ENCODE peak calls at places on chromosomes 3 and 15, in seven cellular contexts. F, I, R, X, N, T and B are unnamed samples.
A peak's percentile ranks its signal among the peaks of the same experiment; 100 is the strongest.

GRCh38 chr3:42118762-42119361 is 27.7 kb downstream of the TRAK1 start:
- DNase-seq in R (peak; percentile 47), N (no peak), I (no peak), F (peak; percentile 77), T (peak; percentile 31), X (peak; percentile 35), B (no peak)

GRCh38 chr3:39220551-39221530 is 28.4 kb upstream of the XIRP1 start:
- DNase-seq in X (no peak), R (no peak), F (no peak), T (no peak), N (no peak), I (no peak), B (no peak)

GRCh38 chr15:89203705-89204273 is 17.6 kb downstream of the RLBP1 start:
- DNase-seq in F (peak; percentile 39), R (no peak), T (no peak), I (no peak), N (no peak), X (no peak), B (peak; percentile 13)

GRCh38 chr3:71160800-71161546 is 422.6 kb downstream of the FOXP1 start:
- DNase-seq in X (no peak), F (no peak), T (no peak), I (no peak), R (no peak), N (no peak), B (no peak)

GRCh38 chr15:100200287-100200772 is 141.4 kb downstream of the ADAMTS17 start:
- DNase-seq in T (no peak), N (no peak), I (no peak), R (no peak), F (no peak), X (no peak), B (no peak)

GRCh38 chr15:45611305-45611704 is 23.5 kb upstream of the SQOR start:
- DNase-seq in N (no peak), I (no peak), R (no peak), F (peak; percentile 31), T (peak; percentile 36), X (peak; percentile 47), B (no peak)

GRCh38 chr3:101632586-101632985 is 44.3 kb downstream of the ZBTB11 start:
- DNase-seq in X (no peak), N (no peak), I (no peak), F (no peak), R (no peak), T (no peak), B (no peak)

GRCh38 chr3:197891-198491 is 1.4 kb downstream of the CHL1 start:
- DNase-seq in T (no peak), N (peak; percentile 45), R (no peak), I (no peak), F (peak; percentile 60), X (peak; percentile 56), B (no peak)

GRCh38 chr3:66553714-66554113 is 52.9 kb upstream of the LRIG1 start:
- DNase-seq in F (no peak), R (no peak), I (no peak), N (no peak), X (no peak), T (no peak), B (no peak)

GRCh38 chr3:52067046-52067445 is 10.7 kb upstream of the DUSP7 start:
- DNase-seq in F (no peak), T (no peak), N (no peak), R (no peak), I (no peak), X (no peak), B (no peak)

GRCh38 chr3:10228248-10228950 is 19.9 kb upstream of the TATDN2 start:
- DNase-seq in F (no peak), I (no peak), X (no peak), N (no peak), R (no peak), T (peak; percentile 60), B (peak; percentile 8)

GRCh38 chr15:60584355-60585023 is 105.5 kb upstream of the ICE2 start:
- DNase-seq in X (no peak), T (no peak), N (no peak), F (no peak), R (no peak), I (no peak), B (no peak)

GRCh38 chr3:105829229-105829628 is 39.6 kb downstream of the CBLB start:
- DNase-seq in N (no peak), X (no peak), I (no peak), T (no peak), R (no peak), F (no peak), B (no peak)

GRCh38 chr3:187112934-187113793 is 26.1 kb downstream of the RPL39L start:
- DNase-seq in N (no peak), X (peak; percentile 60), I (no peak), R (peak; percentile 18), F (no peak), T (peak; percentile 55), B (no peak)

GRCh38 chr3:129442486-129442885 is 2.5 kb downstream of the IFT122 start:
- DNase-seq in T (no peak), I (no peak), R (no peak), X (no peak), N (no peak), F (no peak), B (no peak)

GRCh38 chr3:156750191-156750873 is 75.8 kb upstream of the LEKR1 start:
- DNase-seq in R (no peak), F (no peak), N (no peak), T (peak; percentile 40), I (no peak), X (no peak), B (no peak)

GRCh38 chr15:31036783-31037182 is 45.4 kb upstream of the MTMR10 start:
- DNase-seq in X (no peak), R (no peak), I (no peak), N (no peak), F (no peak), T (no peak), B (no peak)

GRCh38 chr15:32646304-32646703 is 4.8 kb downstream of the SCG5 start:
- DNase-seq in R (no peak), F (no peak), N (no peak), I (no peak), X (no peak), T (no peak), B (no peak)

GRCh38 chr3:62601238-62601856 is 228.0 kb upstream of the FEZF2 start:
- DNase-seq in F (no peak), I (no peak), N (no peak), X (no peak), T (peak; percentile 62), R (no peak), B (no peak)

GRCh38 chr3:50611464-50612233 is at the start of gene CISH:
- DNase-seq in I (peak; percentile 89), N (peak; percentile 99), X (peak; percentile 90), F (peak; percentile 93), T (peak; percentile 99), R (no peak), B (no peak)
- TF ChIP-seq CTCF in I (peak; percentile 63), N (peak; percentile 77), X (peak; percentile 61), F (peak; percentile 50), T (peak; percentile 47), R (no peak), B (peak; percentile 78)

GRCh38 chr3:53244281-53244680 is 11.5 kb downstream of the TKT start:
- DNase-seq in X (no peak), I (no peak), N (no peak), T (no peak), F (no peak), R (no peak), B (no peak)

GRCh38 chr3:53242155-53242554 is 13.7 kb downstream of the TKT start:
- DNase-seq in I (no peak), F (no peak), T (no peak), N (peak; percentile 74), R (no peak), X (no peak), B (no peak)

GRCh38 chr3:53243785-53244184 is 12.0 kb downstream of the TKT start:
- DNase-seq in I (no peak), X (no peak), F (no peak), R (no peak), T (no peak), N (no peak), B (no peak)

GRCh38 chr3:53242642-53243041 is 13.2 kb downstream of the TKT start:
- DNase-seq in R (no peak), N (peak; percentile 76), I (no peak), F (no peak), X (no peak), T (peak; percentile 29), B (no peak)

DNA sequence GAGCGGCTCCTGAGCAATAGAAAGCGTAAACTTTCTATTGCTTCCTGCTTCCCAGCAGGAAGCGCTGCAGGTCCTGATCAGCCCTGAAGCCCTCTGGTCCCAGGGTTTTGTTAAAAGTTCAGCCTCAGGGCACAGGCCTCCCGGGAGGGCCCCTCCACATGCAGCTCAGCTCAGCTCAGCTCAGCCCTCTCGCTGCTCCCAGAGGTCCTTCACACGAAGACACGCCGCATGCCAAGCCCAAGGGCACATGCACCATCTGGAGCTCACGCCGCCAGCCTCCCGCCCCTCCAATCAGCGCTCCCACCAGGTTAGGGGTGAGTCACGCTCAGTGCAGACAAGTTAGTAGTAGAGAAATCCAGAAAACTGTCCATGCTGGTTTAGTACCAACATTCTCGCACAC is 12.7 kb downstream of the TKT start:
- DNase-seq in N (peak; percentile 73), I (no peak), T (peak; percentile 47), X (no peak), R (no peak), F (no peak), B (no peak)
- TF ChIP-seq CTCF in N (no peak), I (no peak), T (no peak), X (no peak), R (no peak), F (no peak), B (peak; percentile 44)

DNA sequence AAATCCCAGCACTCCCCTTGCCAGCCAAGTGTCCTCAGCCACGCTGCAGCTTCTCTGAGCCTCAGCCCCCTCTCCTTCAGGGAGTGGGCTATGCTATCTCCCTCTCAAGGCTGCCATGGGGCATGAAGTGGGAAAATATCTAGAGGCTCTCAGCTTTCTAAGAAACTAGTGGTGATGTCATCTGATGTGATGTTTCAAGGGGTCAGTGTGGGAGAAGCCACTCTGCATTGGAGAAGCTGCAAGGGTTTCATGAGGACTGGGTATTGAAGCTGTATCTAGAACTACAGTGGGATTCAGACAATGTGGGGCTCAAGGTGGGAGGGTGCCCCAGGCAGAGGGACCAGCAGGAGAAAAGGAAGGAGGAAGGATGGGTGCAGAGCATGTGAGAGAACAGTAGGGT is 210.2 kb downstream of the TLE3 start:
- DNase-seq in I (no peak), X (no peak), F (no peak), N (no peak), T (no peak), R (no peak), B (no peak)
- TF ChIP-seq CTCF in I (no peak), X (no peak), F (no peak), N (no peak), T (no peak), R (no peak), B (no peak)

DNA sequence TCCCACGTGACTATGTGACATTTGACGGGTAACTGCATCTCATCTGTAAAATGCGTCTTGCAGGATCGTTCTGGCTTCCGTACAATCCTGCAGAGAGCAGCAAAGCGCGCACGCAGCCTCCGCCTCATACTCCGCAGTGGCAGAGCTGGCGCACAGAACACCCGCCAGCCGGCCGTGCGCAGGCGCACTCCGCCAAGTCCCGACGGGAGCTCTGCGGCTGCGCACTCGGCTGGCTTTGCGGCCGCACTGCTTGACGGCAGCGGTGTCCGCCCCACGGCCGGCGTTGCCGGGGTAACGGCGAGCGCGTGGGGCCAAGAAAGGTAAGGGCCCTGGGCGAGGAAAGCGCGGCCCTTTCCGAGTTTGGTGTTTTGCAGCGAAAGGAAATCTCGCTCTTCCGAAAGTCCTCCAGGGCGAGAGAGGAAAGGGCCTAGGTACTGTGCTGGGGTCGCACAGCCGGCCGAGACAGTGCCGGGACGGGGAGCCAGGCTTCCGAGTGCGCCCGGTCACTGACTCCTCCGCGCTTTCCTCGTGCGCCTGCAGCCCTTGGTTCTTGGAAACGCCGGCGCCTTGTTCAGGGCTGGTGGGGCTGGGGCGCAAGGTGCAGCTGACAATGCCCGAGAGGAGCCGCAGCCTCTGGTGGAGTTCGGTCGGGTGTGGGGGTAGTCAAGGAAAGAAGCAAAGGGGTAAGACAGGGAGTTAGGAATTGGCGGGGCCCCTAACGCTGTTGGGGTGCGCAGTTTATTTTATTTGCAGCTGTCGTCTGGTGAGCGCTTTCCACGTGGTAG is at the start of gene TSEN2:
- DNase-seq in R (peak; percentile 90), T (peak; percentile 97), X (peak; percentile 99), N (peak; percentile 98), I (peak; percentile 98), F (peak; percentile 98), B (peak; percentile 97)
- TF ChIP-seq CTCF in R (no peak), T (no peak), X (no peak), N (peak; percentile 15), I (peak; percentile 20), F (peak; percentile 48), B (peak; percentile 69)